ENCODE peak calls at places on chromosomes 6 and 20, in four cellular contexts. One of them, this sample, is unnamed. For H3K27me3, the result is how much of the 10 kb centered on the place peaks cover.

GRCh38 chr6:70210462-70210861 is 92.4 kb downstream of the COL9A1 start:
- DNase-seq in fibroblast of lung: peak
- DNase-seq in brain microvascular endothelial cell: no peak
- DNase-seq in tibial nerve: no peak
- DNase-seq in this sample: no peak

GRCh38 chr20:48578397-48579098 is 249.3 kb downstream of the PREX1 start:
- DNase-seq in brain microvascular endothelial cell: no peak
- DNase-seq in tibial nerve: no peak
- DNase-seq in fibroblast of lung: no peak
- DNase-seq in this sample: no peak

GRCh38 chr6:21592953-21593352 is 598 bp upstream of the SOX4 start:
- DNase-seq in tibial nerve: no peak
- DNase-seq in brain microvascular endothelial cell: no peak
- DNase-seq in fibroblast of lung: no peak
- DNase-seq in this sample: no peak

GRCh38 chr20:15245896-15246295 is 908.5 kb upstream of the FLRT3 start:
- DNase-seq in tibial nerve: no peak
- DNase-seq in fibroblast of lung: no peak
- DNase-seq in brain microvascular endothelial cell: no peak
- DNase-seq in this sample: no peak

GRCh38 chr6:55448446-55448845 is 121.2 kb downstream of the GFRAL start:
- DNase-seq in brain microvascular endothelial cell: no peak
- DNase-seq in tibial nerve: no peak
- DNase-seq in fibroblast of lung: no peak
- DNase-seq in this sample: no peak

GRCh38 chr6:148893073-148893472 is 146.2 kb downstream of the UST start:
- DNase-seq in tibial nerve: no peak
- DNase-seq in brain microvascular endothelial cell: no peak
- DNase-seq in fibroblast of lung: no peak
- DNase-seq in this sample: no peak

GRCh38 chr6:118680452-118681095 is 29.2 kb upstream of the CEP85L start:
- DNase-seq in tibial nerve: no peak
- DNase-seq in fibroblast of lung: no peak
- DNase-seq in brain microvascular endothelial cell: no peak
- DNase-seq in this sample: no peak

GRCh38 chr6:135179920-135180457 is 1.1 kb upstream of the MYB start:
- DNase-seq in brain microvascular endothelial cell: no peak
- DNase-seq in tibial nerve: no peak
- DNase-seq in fibroblast of lung: peak
- DNase-seq in this sample: no peak

GRCh38 chr20:10447028-10447427 is 11.9 kb downstream of the SLX4IP start:
- DNase-seq in brain microvascular endothelial cell: peak
- DNase-seq in tibial nerve: no peak
- DNase-seq in fibroblast of lung: peak
- DNase-seq in this sample: no peak

GRCh38 chr6:8830794-8831193 is 395.4 kb upstream of the SLC35B3 start:
- DNase-seq in brain microvascular endothelial cell: no peak
- DNase-seq in tibial nerve: no peak
- DNase-seq in fibroblast of lung: no peak
- DNase-seq in this sample: no peak

GRCh38 chr6:8829296-8829695 is 394.0 kb upstream of the SLC35B3 start:
- DNase-seq in fibroblast of lung: no peak
- DNase-seq in tibial nerve: no peak
- DNase-seq in brain microvascular endothelial cell: no peak
- DNase-seq in this sample: no peak

GRCh38 chr6:8825726-8826125 is 390.4 kb upstream of the SLC35B3 start:
- DNase-seq in brain microvascular endothelial cell: no peak
- DNase-seq in tibial nerve: no peak
- DNase-seq in fibroblast of lung: no peak
- DNase-seq in this sample: no peak

GRCh38 chr6:8831366-8832152 is 396.2 kb upstream of the SLC35B3 start:
- DNase-seq in brain microvascular endothelial cell: no peak
- DNase-seq in fibroblast of lung: peak
- DNase-seq in tibial nerve: no peak
- DNase-seq in this sample: no peak

GRCh38 chr6:8828376-8828775 is 393.0 kb upstream of the SLC35B3 start:
- DNase-seq in tibial nerve: no peak
- DNase-seq in fibroblast of lung: no peak
- DNase-seq in brain microvascular endothelial cell: no peak
- DNase-seq in this sample: no peak
- H3K27me3 ChIP-seq in tibial nerve: under half
- H3K27me3 ChIP-seq in fibroblast of lung: under half
- H3K27me3 ChIP-seq in brain microvascular endothelial cell: under half
- H3K27me3 ChIP-seq in this sample: under half

GRCh38 chr6:33143113-33143760 is 49.0 kb downstream of the COL11A2 start:
- DNase-seq in brain microvascular endothelial cell: no peak
- DNase-seq in fibroblast of lung: no peak
- DNase-seq in tibial nerve: no peak
- DNase-seq in this sample: no peak
- TF ChIP-seq CTCF in brain microvascular endothelial cell: peak
- TF ChIP-seq CTCF in fibroblast of lung: no peak
- TF ChIP-seq CTCF in tibial nerve: no peak
- TF ChIP-seq CTCF in this sample: no peak

GRCh38 chr6:150598401-150598800 is 1.3 kb upstream of the PLEKHG1 start:
- DNase-seq in fibroblast of lung: no peak
- DNase-seq in brain microvascular endothelial cell: no peak
- DNase-seq in tibial nerve: no peak
- DNase-seq in this sample: no peak

GRCh38 chr6:150599199-150600002 is at the start of gene PLEKHG1:
- DNase-seq in tibial nerve: peak
- DNase-seq in fibroblast of lung: peak
- DNase-seq in brain microvascular endothelial cell: peak
- DNase-seq in this sample: no peak

GRCh38 chr6:150600003-150600301 is 267 bp downstream of the PLEKHG1 start:
- DNase-seq in tibial nerve: no peak
- DNase-seq in brain microvascular endothelial cell: no peak
- DNase-seq in fibroblast of lung: no peak
- DNase-seq in this sample: no peak

GRCh38 chr6:150598858-150599198 is 857 bp upstream of the PLEKHG1 start:
- DNase-seq in brain microvascular endothelial cell: no peak
- DNase-seq in tibial nerve: no peak
- DNase-seq in fibroblast of lung: no peak
- DNase-seq in this sample: no peak

GRCh38 chr6:150600302-150601017 is 775 bp downstream of the PLEKHG1 start:
- DNase-seq in tibial nerve: peak
- DNase-seq in brain microvascular endothelial cell: peak
- DNase-seq in fibroblast of lung: peak
- DNase-seq in this sample: peak
- H3K4me3 ChIP-seq in tibial nerve: peak
- H3K4me3 ChIP-seq in brain microvascular endothelial cell: peak
- H3K4me3 ChIP-seq in fibroblast of lung: peak
- H3K4me3 ChIP-seq in this sample: peak

GRCh38 chr6:15672291-15672690 is 9.5 kb upstream of the DTNBP1 start:
- DNase-seq in brain microvascular endothelial cell: no peak
- DNase-seq in fibroblast of lung: no peak
- DNase-seq in tibial nerve: no peak
- DNase-seq in this sample: no peak

GRCh38 chr6:15674690-15675386 is 12.0 kb upstream of the DTNBP1 start:
- DNase-seq in tibial nerve: no peak
- DNase-seq in fibroblast of lung: no peak
- DNase-seq in brain microvascular endothelial cell: no peak
- DNase-seq in this sample: no peak

GRCh38 chr6:15678514-15678913 is 15.7 kb upstream of the DTNBP1 start:
- DNase-seq in brain microvascular endothelial cell: no peak
- DNase-seq in fibroblast of lung: no peak
- DNase-seq in tibial nerve: no peak
- DNase-seq in this sample: no peak

GRCh38 chr6:15677822-15678221 is 15.0 kb upstream of the DTNBP1 start:
- DNase-seq in brain microvascular endothelial cell: no peak
- DNase-seq in fibroblast of lung: no peak
- DNase-seq in tibial nerve: no peak
- DNase-seq in this sample: no peak

DNA sequence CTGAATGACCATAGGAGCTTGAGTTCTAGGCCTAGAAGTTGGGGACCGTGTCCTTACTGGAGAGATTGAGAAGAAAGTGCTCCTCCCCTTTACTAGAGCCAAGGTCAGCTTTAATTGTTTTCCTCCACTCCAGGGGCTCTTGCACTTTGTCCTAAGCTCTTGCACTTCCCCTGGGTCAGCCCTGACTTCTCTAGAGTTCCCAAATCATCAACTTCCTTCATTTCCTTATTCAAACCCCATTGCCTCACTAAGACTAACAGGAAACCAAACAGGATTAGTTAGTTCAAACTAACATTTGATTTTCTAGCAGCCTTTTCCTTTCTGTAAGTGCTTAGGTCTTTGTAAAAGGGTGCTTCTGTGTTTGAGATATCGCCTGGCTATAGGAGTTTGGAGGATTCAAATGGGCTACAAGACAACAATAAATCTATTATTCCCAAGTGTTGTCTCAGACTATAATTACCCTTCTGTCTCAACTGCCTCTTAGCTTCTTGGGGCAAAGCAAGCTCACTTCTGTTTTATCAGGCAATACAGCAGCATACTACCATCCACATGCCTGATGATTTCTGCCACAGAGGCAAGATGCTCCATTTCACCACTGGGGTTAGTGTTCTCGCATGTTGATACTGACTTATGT is 12.8 kb upstream of the DTNBP1 start:
- DNase-seq in tibial nerve: no peak
- DNase-seq in fibroblast of lung: no peak
- DNase-seq in brain microvascular endothelial cell: no peak
- DNase-seq in this sample: no peak
- H3K27me3 ChIP-seq in tibial nerve: under half
- H3K27me3 ChIP-seq in fibroblast of lung: under half
- H3K27me3 ChIP-seq in brain microvascular endothelial cell: under half
- H3K27me3 ChIP-seq in this sample: under half

DNA sequence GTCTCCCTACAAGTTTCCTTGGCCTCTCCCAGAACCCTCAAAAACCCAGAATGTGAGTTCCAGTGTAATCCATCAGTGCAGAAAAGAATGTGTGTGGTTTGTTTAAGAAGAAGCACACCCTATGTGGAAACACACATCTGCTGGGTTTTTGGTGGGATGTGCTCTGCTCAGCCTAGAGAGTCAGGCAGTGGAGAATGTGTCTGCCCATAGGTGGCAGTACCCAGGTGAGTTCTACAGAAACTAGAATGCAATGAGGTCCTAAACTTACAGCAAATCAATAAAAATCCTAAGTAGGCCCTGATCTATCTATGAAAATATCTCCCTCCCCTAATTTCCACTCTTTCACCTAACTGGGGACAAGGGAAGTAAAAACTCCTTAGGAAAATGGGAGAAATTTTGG is 437.3 kb downstream of the DHX35 start:
- DNase-seq in brain microvascular endothelial cell: no peak
- DNase-seq in tibial nerve: no peak
- DNase-seq in fibroblast of lung: no peak
- DNase-seq in this sample: no peak
- TF ChIP-seq CTCF in brain microvascular endothelial cell: no peak
- TF ChIP-seq CTCF in tibial nerve: no peak
- TF ChIP-seq CTCF in fibroblast of lung: no peak
- TF ChIP-seq CTCF in this sample: no peak

DNA sequence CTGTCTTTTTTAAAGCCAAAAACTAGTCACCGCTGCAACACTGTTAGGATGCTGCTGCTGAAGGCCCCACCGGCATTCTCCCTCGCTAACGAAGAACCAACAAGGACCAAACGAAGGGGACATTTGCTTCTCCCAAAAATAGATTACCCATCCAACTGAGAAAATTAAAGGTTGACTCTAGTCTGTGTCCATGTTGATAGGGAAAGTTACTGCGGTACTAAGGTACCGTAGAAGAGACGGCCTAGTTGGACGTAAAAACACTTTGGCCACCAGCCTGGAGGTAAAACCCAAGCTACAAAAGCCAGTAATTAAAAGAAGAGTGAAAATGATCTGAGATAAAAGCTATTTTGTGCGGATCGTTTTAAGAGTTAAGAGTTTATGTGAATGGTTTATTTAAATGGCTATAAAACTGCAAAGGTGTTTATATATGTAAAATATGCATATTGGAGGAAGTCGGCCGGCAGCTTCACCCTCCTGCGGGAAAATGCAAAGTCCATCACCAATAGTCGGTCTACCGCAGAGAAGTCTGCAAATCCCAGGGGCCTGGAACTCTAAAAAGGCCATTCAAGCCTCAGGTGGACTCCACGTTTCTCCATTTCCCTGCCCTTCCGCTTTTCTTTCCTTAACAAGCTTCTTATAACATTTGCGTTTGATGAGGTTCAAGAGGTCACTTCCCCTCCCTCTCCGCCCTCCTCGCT is 11.7 kb upstream of the FOXF2 start:
- DNase-seq in fibroblast of lung: no peak
- DNase-seq in brain microvascular endothelial cell: no peak
- DNase-seq in tibial nerve: no peak
- DNase-seq in this sample: no peak
- H3K4me3 ChIP-seq in fibroblast of lung: no peak
- H3K4me3 ChIP-seq in brain microvascular endothelial cell: no peak
- H3K4me3 ChIP-seq in tibial nerve: peak
- H3K4me3 ChIP-seq in this sample: peak

GRCh38 chr20:57267158-57267821 is 849 bp upstream of the BMP7 start:
- DNase-seq in tibial nerve: no peak
- DNase-seq in brain microvascular endothelial cell: no peak
- DNase-seq in fibroblast of lung: no peak
- DNase-seq in this sample: no peak

GRCh38 chr20:57270204-57270937 is 3.9 kb upstream of the BMP7 start:
- DNase-seq in fibroblast of lung: no peak
- DNase-seq in tibial nerve: no peak
- DNase-seq in brain microvascular endothelial cell: no peak
- DNase-seq in this sample: no peak

GRCh38 chr20:57268399-57269076 is 2.1 kb upstream of the BMP7 start:
- DNase-seq in brain microvascular endothelial cell: no peak
- DNase-seq in fibroblast of lung: no peak
- DNase-seq in tibial nerve: no peak
- DNase-seq in this sample: no peak

GRCh38 chr20:57266251-57267157 is at the start of gene BMP7:
- DNase-seq in brain microvascular endothelial cell: no peak
- DNase-seq in fibroblast of lung: no peak
- DNase-seq in tibial nerve: no peak
- DNase-seq in this sample: no peak

DNA sequence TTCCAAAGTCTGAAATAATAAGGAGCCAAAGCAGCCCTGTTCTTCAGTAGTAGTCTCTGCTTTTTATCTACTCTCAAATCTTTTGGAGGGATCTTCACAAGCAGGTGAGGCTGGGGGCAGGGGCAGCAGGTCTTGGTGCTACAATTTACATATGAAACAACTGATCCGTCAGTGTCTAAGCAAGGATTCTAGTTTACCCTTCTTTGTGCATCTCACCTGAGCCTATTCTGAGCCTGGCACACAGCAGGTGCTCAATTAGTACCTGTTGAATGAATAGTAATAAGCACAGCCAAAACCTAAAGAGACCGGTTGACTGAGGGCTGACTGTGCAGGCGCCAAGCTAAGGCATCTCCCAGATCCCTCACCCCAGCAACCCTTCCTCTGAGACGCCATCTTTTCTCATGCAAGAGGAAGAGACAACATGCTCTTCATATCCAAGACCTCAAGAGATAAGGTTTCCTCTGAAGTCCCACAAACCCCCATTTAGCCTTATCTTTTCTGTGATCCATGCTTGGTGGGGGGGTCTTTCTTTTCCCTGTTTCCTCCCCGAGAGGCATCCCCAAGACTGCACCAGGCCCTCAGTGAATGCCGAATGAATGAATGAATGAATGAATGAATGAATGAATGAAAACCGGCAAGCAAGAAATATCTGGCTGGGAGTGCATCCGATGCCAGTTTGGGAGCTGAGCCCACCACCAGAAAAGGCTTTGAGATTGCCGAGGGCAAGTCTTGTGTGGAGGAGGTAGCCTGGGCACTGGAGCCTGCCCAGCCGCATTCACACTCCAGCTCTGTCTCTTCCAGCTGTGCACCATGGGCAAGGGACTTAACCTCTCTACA is 2.9 kb upstream of the BMP7 start:
- DNase-seq in tibial nerve: no peak
- DNase-seq in fibroblast of lung: no peak
- DNase-seq in brain microvascular endothelial cell: no peak
- DNase-seq in this sample: no peak
- H3K27me3 ChIP-seq in tibial nerve: under half
- H3K27me3 ChIP-seq in fibroblast of lung: under half
- H3K27me3 ChIP-seq in brain microvascular endothelial cell: half or more
- H3K27me3 ChIP-seq in this sample: under half